ENCODE peak calls at places on chromosomes 1 and 21, in six cellular contexts. One of them, this sample, is unnamed.

GRCh38 chr1:10768552-10768951 is 27.9 kb downstream of the CASZ1 start:
- DNase-seq in NCI-H446: no peak
- DNase-seq in stimulated activated CD4-positive, alpha-beta T cell treated with anti-CD3 and anti-CD28 coated beads, Interleukin-15, amount 100 ng/mL, for 24 hours: no peak
- DNase-seq in HEK293T: peak
- DNase-seq in NCI-H510A treated with DMSO at 0.1 percent for 48 hours: no peak
- DNase-seq in SW 1271: no peak
- DNase-seq in this sample: no peak

GRCh38 chr1:156677616-156678596 is 699 bp upstream of the NES start:
- DNase-seq in NCI-H446: peak
- DNase-seq in stimulated activated CD4-positive, alpha-beta T cell treated with anti-CD3 and anti-CD28 coated beads, Interleukin-15, amount 100 ng/mL, for 24 hours: peak
- DNase-seq in HEK293T: peak
- DNase-seq in NCI-H510A treated with DMSO at 0.1 percent for 48 hours: peak
- DNase-seq in SW 1271: peak
- DNase-seq in this sample: peak

GRCh38 chr1:220487297-220487820 is 40.6 kb upstream of the MARK1 start:
- DNase-seq in NCI-H446: no peak
- DNase-seq in stimulated activated CD4-positive, alpha-beta T cell treated with anti-CD3 and anti-CD28 coated beads, Interleukin-15, amount 100 ng/mL, for 24 hours: peak
- DNase-seq in HEK293T: peak
- DNase-seq in NCI-H510A treated with DMSO at 0.1 percent for 48 hours: peak
- DNase-seq in SW 1271: no peak
- DNase-seq in this sample: peak

GRCh38 chr1:169511339-169512028 is 25.7 kb upstream of the SLC19A2 start:
- DNase-seq in NCI-H446: peak
- DNase-seq in stimulated activated CD4-positive, alpha-beta T cell treated with anti-CD3 and anti-CD28 coated beads, Interleukin-15, amount 100 ng/mL, for 24 hours: no peak
- DNase-seq in HEK293T: no peak
- DNase-seq in NCI-H510A treated with DMSO at 0.1 percent for 48 hours: no peak
- DNase-seq in SW 1271: no peak
- DNase-seq in this sample: no peak

GRCh38 chr1:33367488-33368405 is 46.8 kb upstream of the A3GALT2 start:
- DNase-seq in NCI-H446: peak
- DNase-seq in stimulated activated CD4-positive, alpha-beta T cell treated with anti-CD3 and anti-CD28 coated beads, Interleukin-15, amount 100 ng/mL, for 24 hours: peak
- DNase-seq in HEK293T: peak
- DNase-seq in NCI-H510A treated with DMSO at 0.1 percent for 48 hours: peak
- DNase-seq in SW 1271: peak
- DNase-seq in this sample: peak

GRCh38 chr21:43646550-43647260 is 12.6 kb downstream of the HSF2BP start:
- DNase-seq in NCI-H446: peak
- DNase-seq in stimulated activated CD4-positive, alpha-beta T cell treated with anti-CD3 and anti-CD28 coated beads, Interleukin-15, amount 100 ng/mL, for 24 hours: peak
- DNase-seq in HEK293T: peak
- DNase-seq in NCI-H510A treated with DMSO at 0.1 percent for 48 hours: peak
- DNase-seq in SW 1271: peak
- DNase-seq in this sample: peak

GRCh38 chr1:207644852-207645631 is at the start of gene CR1L:
- DNase-seq in NCI-H446: peak
- DNase-seq in stimulated activated CD4-positive, alpha-beta T cell treated with anti-CD3 and anti-CD28 coated beads, Interleukin-15, amount 100 ng/mL, for 24 hours: peak
- DNase-seq in HEK293T: peak
- DNase-seq in NCI-H510A treated with DMSO at 0.1 percent for 48 hours: peak
- DNase-seq in SW 1271: peak
- DNase-seq in this sample: peak

GRCh38 chr1:111030590-111030989 is 66.9 kb upstream of the LRIF1 start:
- DNase-seq in NCI-H446: peak
- DNase-seq in stimulated activated CD4-positive, alpha-beta T cell treated with anti-CD3 and anti-CD28 coated beads, Interleukin-15, amount 100 ng/mL, for 24 hours: peak
- DNase-seq in HEK293T: peak
- DNase-seq in NCI-H510A treated with DMSO at 0.1 percent for 48 hours: peak
- DNase-seq in SW 1271: peak
- DNase-seq in this sample: peak

GRCh38 chr1:11782127-11782708 is 20.2 kb downstream of the C1orf167 start:
- DNase-seq in NCI-H446: no peak
- DNase-seq in stimulated activated CD4-positive, alpha-beta T cell treated with anti-CD3 and anti-CD28 coated beads, Interleukin-15, amount 100 ng/mL, for 24 hours: no peak
- DNase-seq in HEK293T: no peak
- DNase-seq in NCI-H510A treated with DMSO at 0.1 percent for 48 hours: no peak
- DNase-seq in SW 1271: no peak
- DNase-seq in this sample: no peak

GRCh38 chr1:201011616-201012015 is 11.9 kb downstream of the KIF21B start:
- DNase-seq in NCI-H446: peak
- DNase-seq in stimulated activated CD4-positive, alpha-beta T cell treated with anti-CD3 and anti-CD28 coated beads, Interleukin-15, amount 100 ng/mL, for 24 hours: no peak
- DNase-seq in HEK293T: no peak
- DNase-seq in NCI-H510A treated with DMSO at 0.1 percent for 48 hours: peak
- DNase-seq in SW 1271: no peak
- DNase-seq in this sample: no peak

GRCh38 chr1:243313635-243314536 is 58.0 kb downstream of the SDCCAG8 start:
- DNase-seq in NCI-H446: peak
- DNase-seq in stimulated activated CD4-positive, alpha-beta T cell treated with anti-CD3 and anti-CD28 coated beads, Interleukin-15, amount 100 ng/mL, for 24 hours: no peak
- DNase-seq in HEK293T: no peak
- DNase-seq in NCI-H510A treated with DMSO at 0.1 percent for 48 hours: no peak
- DNase-seq in SW 1271: no peak
- DNase-seq in this sample: no peak